ENCODE peak calls at places on chromosomes 6 and 20, in nine cellular contexts. E, Z, R, C, D, M, F, L and I are unnamed samples.

GRCh38 chr6:3214898-3215297 is 12.6 kb downstream of the TUBB2B start:
- DNase-seq in Z (no peak), R (no peak), C (no peak), D (no peak), F (no peak), E (no peak), M (no peak), L (no peak), I (no peak)

GRCh38 chr6:44674226-44675155 is 287.0 kb downstream of the CDC5L start:
- DNase-seq in D (no peak), Z (no peak), F (no peak), R (no peak), E (no peak), C (no peak), L (peak; percentile 97), M (no peak), I (no peak)

GRCh38 chr6:12844284-12845223 is 128.0 kb downstream of the PHACTR1 start:
- DNase-seq in L (peak; percentile 38), E (peak; percentile 46), Z (peak; percentile 22), R (no peak), D (no peak), C (peak; percentile 29), F (peak; percentile 16), M (no peak), I (no peak)

GRCh38 chr20:57069442-57069841 is 197.0 kb downstream of the BMP7 start:
- DNase-seq in R (no peak), F (no peak), D (no peak), C (no peak), E (no peak), L (no peak), M (no peak), Z (no peak), I (no peak)

GRCh38 chr6:117272032-117272866 is 6.9 kb downstream of the VGLL2 start:
- DNase-seq in M (no peak), D (no peak), L (no peak), R (no peak), E (peak; percentile 20), F (peak; percentile 22), C (no peak), Z (no peak), I (no peak)

GRCh38 chr6:16909599-16910360 is 148.5 kb upstream of the ATXN1 start:
- DNase-seq in L (no peak), Z (no peak), E (no peak), D (no peak), C (no peak), M (peak; percentile 84), R (no peak), F (peak; percentile 54), I (peak; percentile 34)

GRCh38 chr6:35318200-35318844 is 20.7 kb downstream of the DEF6 start:
- DNase-seq in E (peak; percentile 97), Z (no peak), F (peak; percentile 82), D (no peak), M (no peak), C (no peak), L (peak; percentile 81), R (no peak), I (no peak)

GRCh38 chr6:142275146-142276006 is 26.4 kb upstream of the ADGRG6 start:
- DNase-seq in F (peak; percentile 3), D (no peak), E (no peak), R (no peak), Z (no peak), M (no peak), L (peak; percentile 53), C (no peak), I (no peak)

GRCh38 chr6:39452306-39452705 is 129.8 kb upstream of the KCNK16 start:
- DNase-seq in R (no peak), C (no peak), L (peak; percentile 80), M (no peak), Z (no peak), E (no peak), F (peak; percentile 77), D (no peak), I (no peak)

GRCh38 chr20:62860924-62861691 is 514 bp downstream of the TCFL5 start:
- DNase-seq in Z (peak; percentile 49), F (no peak), D (no peak), E (peak; percentile 65), M (no peak), R (peak; percentile 61), L (peak; percentile 38), C (no peak), I (no peak)

GRCh38 chr6:35469711-35470662 is 1.8 kb downstream of the RPL10A start:
- DNase-seq in E (no peak), F (no peak), R (no peak), Z (no peak), L (peak; percentile 65), M (no peak), D (no peak), C (no peak), I (no peak)

GRCh38 chr6:116267879-116268588 is 11.7 kb downstream of the TSPYL1 start:
- DNase-seq in Z (no peak), F (no peak), E (no peak), R (no peak), M (no peak), D (no peak), L (peak; percentile 64), C (no peak), I (no peak)

GRCh38 chr6:110538416-110539060 is 62.1 kb upstream of the SLC22A16 start:
- DNase-seq in F (no peak), D (no peak), C (no peak), L (peak; percentile 42), M (no peak), Z (no peak), R (no peak), E (no peak), I (no peak)

GRCh38 chr6:9647599-9647998 is 767.3 kb downstream of the TFAP2A start:
- DNase-seq in Z (no peak), D (no peak), R (no peak), C (no peak), E (no peak), L (no peak), M (no peak), F (peak; percentile 9), I (no peak)

GRCh38 chr6:10101551-10102252 is 313.2 kb downstream of the TFAP2A start:
- DNase-seq in C (no peak), E (no peak), Z (no peak), M (no peak), D (no peak), F (no peak), R (no peak), L (peak; percentile 47), I (no peak)

GRCh38 chr6:7264686-7265384 is 48.2 kb downstream of the SSR1 start:
- DNase-seq in E (no peak), M (no peak), C (no peak), L (no peak), D (no peak), R (no peak), Z (no peak), F (no peak), I (no peak)

GRCh38 chr20:58131111-58131510 is 97.3 kb downstream of the ANKRD60 start:
- DNase-seq in M (no peak), Z (no peak), D (no peak), R (no peak), L (no peak), F (peak; percentile 83), E (peak; percentile 70), C (no peak), I (no peak)

DNA sequence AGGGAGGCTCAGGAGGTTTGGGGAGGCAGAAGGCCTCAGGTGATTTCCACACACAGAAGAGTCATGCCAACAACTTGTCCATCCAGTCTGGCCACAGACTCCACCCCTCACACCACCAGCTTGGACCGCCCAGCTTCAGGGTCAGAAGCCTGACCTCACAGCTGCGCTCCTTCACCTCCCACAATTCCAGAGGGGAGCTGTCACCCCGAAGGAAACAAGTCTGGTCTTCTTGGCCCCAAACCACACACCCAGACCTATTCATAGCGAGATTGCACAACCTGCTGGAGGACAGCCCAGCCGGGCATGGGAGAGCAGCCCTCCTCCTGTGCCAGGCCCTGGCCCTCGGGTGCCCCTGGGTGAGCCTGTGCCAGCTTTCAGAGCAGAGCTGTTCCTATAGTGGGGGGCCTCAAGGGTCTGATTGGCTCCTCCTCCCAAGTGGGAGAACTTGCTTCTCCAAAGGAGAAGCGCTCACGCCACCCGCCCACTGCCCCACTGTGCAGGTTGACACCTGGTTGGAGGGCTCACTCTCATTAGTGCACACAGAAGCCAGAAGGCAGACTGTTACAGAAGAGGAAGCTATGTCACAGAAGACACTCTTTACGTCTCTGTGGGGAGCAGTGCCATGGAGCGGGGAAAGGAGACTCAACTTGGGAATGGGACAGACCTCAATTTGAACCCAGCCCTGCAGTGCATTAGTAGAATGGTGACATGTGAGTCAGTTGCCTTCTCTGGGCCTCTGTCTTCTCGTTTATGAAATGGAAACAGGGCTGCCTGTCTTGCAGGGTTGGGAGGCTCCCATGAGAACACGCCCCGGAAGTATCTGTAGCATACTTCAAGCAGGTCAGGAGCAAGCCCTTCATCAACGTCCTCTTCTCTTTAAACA is 128.8 kb downstream of the FOXO3 start:
- DNase-seq in C (no peak), Z (no peak), F (peak; percentile 65), E (no peak), M (peak; percentile 71), D (no peak), L (peak; percentile 98), R (no peak), I (peak; percentile 57)
- TF ChIP-seq CTCF in C (no peak), Z (no peak), F (no peak), E (no peak), M (no peak), D (no peak), L (no peak), R (no peak), I (no peak)

GRCh38 chr6:158999669-159000403 is at the start of gene RSPH3:
- DNase-seq in F (peak; percentile 94), M (peak; percentile 55), D (peak; percentile 47), R (peak; percentile 92), L (peak; percentile 97), E (peak; percentile 96), Z (peak; percentile 94), C (peak; percentile 99), I (peak; percentile 77)
- TF ChIP-seq CTCF in F (no peak), M (no peak), D (peak; percentile 20), R (peak; percentile 45), L (peak; percentile 25), E (peak; percentile 31), Z (peak; percentile 6), C (no peak), I (peak; percentile 10)

DNA sequence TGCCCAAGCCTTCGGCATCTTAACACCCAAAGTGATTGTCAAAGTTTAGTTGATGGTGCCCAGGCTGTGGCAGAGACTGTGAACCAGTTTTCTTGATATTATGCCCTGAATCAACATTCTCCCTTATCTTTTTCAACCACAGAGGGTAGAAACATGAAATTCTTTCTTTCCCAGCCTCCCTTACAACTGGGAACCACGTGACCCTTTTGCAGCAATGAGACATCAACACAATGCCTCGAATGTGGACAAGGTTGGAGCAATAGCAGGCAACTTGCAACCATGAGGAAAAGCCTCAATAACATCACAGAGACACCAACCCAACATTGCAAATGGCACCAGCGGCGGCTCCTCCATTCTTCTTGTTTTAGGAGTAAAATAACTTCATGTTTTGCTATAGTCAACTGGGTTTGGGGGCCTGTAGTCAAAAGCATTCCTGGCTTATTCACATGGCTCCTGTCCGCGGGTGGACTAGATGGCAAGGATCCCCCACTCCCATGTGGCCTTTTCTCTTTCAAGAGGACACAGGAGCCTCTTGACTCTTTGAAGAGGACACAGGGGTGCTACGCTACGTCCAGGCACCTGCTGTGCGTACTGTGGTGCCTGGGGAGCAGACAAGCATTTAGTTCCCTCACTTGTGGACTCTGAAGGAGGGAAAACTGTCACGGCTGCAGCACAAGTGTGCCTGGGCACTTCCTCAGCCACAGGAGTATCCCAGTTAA is 90.5 kb downstream of the NOL4L start:
- DNase-seq in R (no peak), D (no peak), L (no peak), F (no peak), C (no peak), Z (no peak), M (no peak), E (no peak), I (no peak)
- TF ChIP-seq CTCF in R (no peak), D (no peak), L (no peak), F (no peak), C (no peak), Z (no peak), M (no peak), E (no peak), I (no peak)

GRCh38 chr20:33576432-33576883 is 85.7 kb upstream of the C20orf144 start:
- DNase-seq in F (no peak), C (no peak), M (no peak), R (no peak), L (peak; percentile 18), E (no peak), Z (no peak), D (no peak), I (no peak)
- TF ChIP-seq CTCF in F (no peak), C (peak; percentile 20), M (no peak), R (peak; percentile 16), L (peak; percentile 39), E (peak; percentile 8), Z (peak; percentile 5), D (no peak), I (no peak)